ENCODE peak calls at places on chromosomes 11 and 22, in ten cellular contexts. X is AG04450; E is CD4-positive, CD25-positive, alpha-beta regulatory T cell; L is RWPE1; C is right lobe of liver; D is cardiac muscle cell; O is CD4-positive, alpha-beta T cell; K is caudate nucleus; W is lower lobe of right lung; Q is ovary. Z is an unnamed sample.

GRCh38 chr22:43008509-43008908 is 6.4 kb downstream of the PACSIN2 start:
- DNase-seq in X (no peak), W (peak; percentile 48), E (no peak), D (no peak), Q (no peak), K (no peak), L (no peak), O (no peak), C (no peak), Z (no peak)

GRCh38 chr11:124801014-124801413 is 808 bp upstream of the MSANTD2 start:
- DNase-seq in D (no peak), E (no peak), C (no peak), O (no peak), X (no peak), K (no peak), L (peak; percentile 18), W (no peak), Q (no peak), Z (no peak)

GRCh38 chr11:103676413-103676812 is 360.0 kb upstream of the DDI1 start:
- DNase-seq in Q (no peak), K (no peak), C (no peak), X (no peak), L (no peak), O (no peak), W (no peak), D (no peak), E (no peak), Z (no peak)

GRCh38 chr11:5600374-5600851 is 4.0 kb downstream of the TRIM6 start:
- DNase-seq in K (no peak), Q (peak; percentile 70), D (peak; percentile 85), X (peak; percentile 80), O (peak; percentile 59), E (peak; percentile 80), W (peak; percentile 80), C (peak; percentile 73), L (peak; percentile 32), Z (no peak)

GRCh38 chr22:19822301-19823117 is 32.2 kb downstream of the GNB1L start:
- DNase-seq in X (no peak), C (peak; percentile 87), K (no peak), W (peak; percentile 50), D (peak; percentile 14), E (no peak), L (no peak), Q (peak; percentile 15), O (no peak), Z (no peak)

GRCh38 chr11:109423860-109424190 is 1.8 kb downstream of the C11orf87 start:
- DNase-seq in K (no peak), L (no peak), C (no peak), D (no peak), O (no peak), Q (no peak), W (no peak), X (no peak), E (no peak), Z (no peak)

GRCh38 chr11:30855383-30856006 is 269.3 kb upstream of the MPPED2 start:
- DNase-seq in C (no peak), X (no peak), E (no peak), W (no peak), K (no peak), O (no peak), L (peak; percentile 4), Q (no peak), D (peak; percentile 52), Z (no peak)

GRCh38 chr11:104432526-104432925 is 268.6 kb upstream of the PDGFD start:
- DNase-seq in K (no peak), O (no peak), L (no peak), Q (no peak), W (no peak), D (no peak), X (no peak), E (no peak), C (no peak), Z (no peak)

DNA sequence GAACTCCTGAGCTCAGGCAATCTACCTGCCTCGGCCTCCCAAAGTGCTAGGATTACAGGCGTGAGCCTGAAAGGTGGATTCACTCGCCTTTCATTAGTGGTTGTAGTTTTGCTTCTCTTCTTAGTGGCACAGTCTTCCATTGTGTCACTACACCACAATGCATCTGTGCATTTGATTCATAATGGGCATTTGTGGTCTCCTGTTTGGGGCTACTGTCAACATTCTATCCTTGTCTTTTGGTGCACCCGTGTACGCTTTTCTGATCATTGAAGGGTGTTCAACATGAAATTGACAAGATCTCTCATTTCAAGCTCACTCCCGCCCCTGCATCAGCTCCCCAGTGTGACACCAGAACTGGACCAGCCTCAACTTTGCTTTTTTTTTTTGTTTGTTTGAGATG is 2.0 kb upstream of the SYT12 start:
- DNase-seq in L (no peak), K (no peak), Q (no peak), C (no peak), O (no peak), E (no peak), W (no peak), D (no peak), X (no peak), Z (no peak)
- H3K27ac ChIP-seq in L (peak overlapping the region; percentile 81), K (no peak overlapping the region), Q (no peak overlapping the region), C (no peak overlapping the region), O (no peak overlapping the region), E (no peak overlapping the region), W (no peak overlapping the region), D (no peak overlapping the region), X (no peak overlapping the region), Z (no peak overlapping the region)

GRCh38 chr11:81989093-81989492 is 744.6 kb downstream of the FAM181B start:
- DNase-seq in L (no peak), K (no peak), E (no peak), X (no peak), Q (no peak), W (no peak), O (no peak), D (no peak), C (no peak), Z (no peak)
- H3K27ac ChIP-seq in L (no peak overlapping the region), K (no peak overlapping the region), E (no peak overlapping the region), X (no peak overlapping the region), Q (no peak overlapping the region), W (no peak overlapping the region), O (no peak overlapping the region), D (no peak overlapping the region), C (no peak overlapping the region), Z (no peak overlapping the region)

GRCh38 chr11:26467506-26467905 is 104.6 kb downstream of the MUC15 start:
- DNase-seq in C (no peak), O (no peak), Q (no peak), K (no peak), E (no peak), L (no peak), D (no peak), X (no peak), W (no peak), Z (no peak)

GRCh38 chr11:26473216-26474194 is 98.6 kb downstream of the MUC15 start:
- DNase-seq in C (no peak), X (no peak), E (no peak), D (peak; percentile 21), W (no peak), K (no peak), Q (no peak), L (no peak), O (no peak), Z (no peak)

GRCh38 chr11:26474401-26474800 is 97.7 kb downstream of the MUC15 start:
- DNase-seq in L (no peak), O (no peak), Q (no peak), C (no peak), D (no peak), K (no peak), W (no peak), E (no peak), X (no peak), Z (no peak)

GRCh38 chr11:26465270-26465669 is 106.8 kb downstream of the MUC15 start:
- DNase-seq in C (no peak), Q (no peak), W (no peak), E (no peak), O (no peak), D (no peak), X (no peak), L (no peak), K (no peak), Z (no peak)

DNA sequence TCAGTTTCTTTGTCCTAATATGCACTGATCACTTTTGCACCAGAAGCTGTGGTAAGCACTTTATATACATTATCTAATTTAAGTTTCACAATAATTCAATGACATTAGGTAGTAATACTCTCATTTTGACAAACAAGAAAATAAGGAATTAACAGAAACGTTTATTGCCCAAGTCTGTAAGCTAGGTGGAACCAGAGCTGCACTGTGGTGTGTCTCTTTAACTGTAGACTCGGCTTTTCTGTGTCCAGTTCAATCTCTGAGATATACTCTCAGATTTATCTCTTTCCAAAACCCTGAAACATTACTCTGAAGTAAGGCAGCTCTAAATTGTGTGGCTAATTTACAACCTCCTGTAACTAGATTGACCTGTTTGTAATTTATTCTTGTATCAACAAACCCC is 101.1 kb downstream of the MUC15 start:
- DNase-seq in O (no peak), E (no peak), L (no peak), X (no peak), K (no peak), W (no peak), D (no peak), C (no peak), Q (no peak), Z (no peak)
- H3K27ac ChIP-seq in O (no peak overlapping the region), E (no peak overlapping the region), L (no peak overlapping the region), X (no peak overlapping the region), K (no peak overlapping the region), W (no peak overlapping the region), D (no peak overlapping the region), C (no peak overlapping the region), Q (no peak overlapping the region), Z (no peak overlapping the region)

GRCh38 chr11:69648679-69649575 is 8.0 kb downstream of the CCND1 start:
- DNase-seq in Q (no peak), D (no peak), L (no peak), O (no peak), C (peak; percentile 42), E (no peak), K (no peak), W (no peak), X (no peak), Z (no peak)

GRCh38 chr11:69646493-69647201 is 5.7 kb downstream of the CCND1 start:
- DNase-seq in Q (no peak), C (peak; percentile 51), X (no peak), K (no peak), L (no peak), D (no peak), O (no peak), E (no peak), W (no peak), Z (no peak)

GRCh38 chr11:69645801-69646492 is 5.0 kb downstream of the CCND1 start:
- DNase-seq in L (no peak), D (no peak), O (no peak), K (no peak), C (no peak), W (no peak), X (no peak), E (no peak), Q (no peak), Z (no peak)

GRCh38 chr11:69647761-69648497 is 7.0 kb downstream of the CCND1 start:
- DNase-seq in E (no peak), D (no peak), W (no peak), Q (no peak), C (peak; percentile 39), L (no peak), O (no peak), X (no peak), K (no peak), Z (no peak)

DNA sequence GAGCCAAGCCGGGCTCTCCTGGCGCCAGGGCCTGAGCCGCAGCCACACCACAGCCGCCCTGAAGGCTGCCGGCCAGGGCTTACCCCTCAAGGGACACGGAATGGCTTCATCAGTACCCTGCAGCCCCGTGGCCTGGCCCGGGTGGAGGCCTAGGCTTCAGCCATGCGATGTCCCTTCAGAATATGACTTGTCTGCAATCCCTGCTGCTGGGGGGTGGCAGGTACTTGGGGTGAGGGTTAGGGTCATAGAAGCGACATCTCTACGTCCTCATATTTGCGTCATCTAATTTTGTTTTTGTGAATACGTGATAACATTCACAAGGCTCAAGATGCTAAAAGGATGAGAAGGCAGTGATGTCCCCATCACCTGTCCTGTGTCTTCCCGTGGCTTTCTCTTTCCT is 6.4 kb downstream of the CCND1 start:
- DNase-seq in D (no peak), K (no peak), Q (no peak), O (no peak), C (peak; percentile 33), E (no peak), W (no peak), L (no peak), X (no peak), Z (no peak)
- H3K27ac ChIP-seq in D (no peak overlapping the region), K (no peak overlapping the region), Q (no peak overlapping the region), O (no peak overlapping the region), C (no peak overlapping the region), E (no peak overlapping the region), W (no peak overlapping the region), L (peak overlapping the region; percentile 87), X (peak overlapping the region; percentile 47), Z (no peak overlapping the region)